ENCODE peak calls at places on chromosomes 16 and 17, in ten cellular contexts. O, M, D, N, Z, Q, V, E, A and B are unnamed samples.

GRCh38 chr17:44637066-44637465 is 19.2 kb upstream of the MEIOC start:
- DNase-seq in O (no peak), M (no peak), D (no peak), N (no peak), Z (no peak), Q (no peak), V (no peak), E (no peak), A (no peak), B (no peak)

GRCh38 chr17:19331134-19331533 is 31.4 kb downstream of the B9D1 start:
- DNase-seq in O (no peak), M (no peak), D (peak), N (no peak), Z (no peak), Q (no peak), V (no peak), E (peak), A (no peak), B (peak)

GRCh38 chr17:42675348-42675983 is 1.3 kb downstream of the PLEKHH3 start:
- DNase-seq in O (no peak), M (no peak), D (no peak), N (no peak), Z (no peak), Q (peak), V (peak), E (no peak), A (no peak), B (no peak)

GRCh38 chr17:80101946-80102706 is 745 bp downstream of the GAA start:
- DNase-seq in O (no peak), M (peak), D (no peak), N (peak), Z (no peak), Q (peak), V (no peak), E (no peak), A (no peak), B (no peak)

GRCh38 chr16:7550096-7550495 is 217.5 kb downstream of the RBFOX1 start:
- DNase-seq in O (no peak), M (no peak), D (no peak), N (no peak), Z (no peak), Q (no peak), V (no peak), E (no peak), A (no peak), B (no peak)

GRCh38 chr16:16120382-16121184 is 102.7 kb downstream of the ABCC6 start:
- DNase-seq in O (no peak), M (peak), D (no peak), N (no peak), Z (peak), Q (no peak), V (peak), E (no peak), A (no peak), B (peak)

GRCh38 chr17:30165960-30166359 is 49.3 kb downstream of the NSRP1 start:
- DNase-seq in O (no peak), M (no peak), D (no peak), N (no peak), Z (no peak), Q (no peak), V (no peak), E (no peak), A (no peak), B (no peak)

GRCh38 chr17:37848690-37849616 is 75.3 kb upstream of the TBC1D3K start:
- DNase-seq in O (peak), M (peak), D (peak), N (no peak), Z (no peak), Q (no peak), V (no peak), E (peak), A (no peak), B (no peak)

GRCh38 chr17:67107811-67108210 is 63.5 kb downstream of the CACNG1 start:
- DNase-seq in O (no peak), M (no peak), D (no peak), N (no peak), Z (no peak), Q (no peak), V (no peak), E (no peak), A (no peak), B (no peak)

GRCh38 chr17:52024296-52024870 is 134.1 kb downstream of the CA10 start:
- DNase-seq in O (no peak), M (no peak), D (no peak), N (no peak), Z (no peak), Q (no peak), V (no peak), E (no peak), A (no peak), B (no peak)

GRCh38 chr16:88461291-88462269 is 8.5 kb downstream of the ZFPM1 start:
- DNase-seq in O (no peak), M (no peak), D (no peak), N (no peak), Z (no peak), Q (no peak), V (no peak), E (no peak), A (no peak), B (no peak)

GRCh38 chr17:20944014-20944905 is 98.6 kb downstream of the USP22 start:
- DNase-seq in O (peak), M (no peak), D (no peak), N (peak), Z (no peak), Q (peak), V (peak), E (no peak), A (no peak), B (no peak)